ENCODE peak calls at places on chromosomes 2 and 18, in eight cellular contexts. M is astrocyte of the spinal cord, O is neural crest cell, Z is testis, J is stomach, Q is fibroblast of pulmonary artery, U is foreskin fibroblast, I is mucosa of descending colon. C is an unnamed sample.

GRCh38 chr18:37537868-37538525 is 27.6 kb downstream of the CELF4 start:
- DNase-seq in M (peak; percentile 46), O (peak; percentile 92), Z (peak; percentile 91), J (peak; percentile 78), Q (peak; percentile 71), U (peak; percentile 86), I (peak; percentile 80), C (peak; percentile 83)

GRCh38 chr2:10305715-10306114 is 3.0 kb downstream of the HPCAL1 start:
- DNase-seq in M (no peak), O (no peak), Z (peak; percentile 71), J (peak; percentile 44), Q (no peak), U (no peak), I (no peak), C (no peak)

GRCh38 chr2:211674715-211675114 is 863.9 kb downstream of the ERBB4 start:
- DNase-seq in M (no peak), O (no peak), Z (no peak), J (no peak), Q (no peak), U (no peak), I (peak; percentile 2), C (no peak)

GRCh38 chr2:54424555-54425163 is 31.5 kb upstream of the SPTBN1 start:
- DNase-seq in M (no peak), O (no peak), Z (no peak), J (no peak), Q (no peak), U (no peak), I (no peak), C (no peak)

GRCh38 chr18:10160251-10160650 is 246.4 kb downstream of the VAPA start:
- DNase-seq in M (no peak), O (no peak), Z (peak; percentile 74), J (no peak), Q (no peak), U (no peak), I (no peak), C (no peak)

GRCh38 chr18:14921547-14921946 is 173.6 kb downstream of the ANKRD30B start:
- DNase-seq in M (no peak), O (no peak), Z (no peak), J (no peak), Q (no peak), U (no peak), I (peak; percentile 59), C (no peak)

GRCh38 chr2:1162768-1163584 is 212.3 kb downstream of the SNTG2 start:
- DNase-seq in M (peak; percentile 25), O (no peak), Z (peak; percentile 27), J (no peak), Q (no peak), U (peak; percentile 37), I (no peak), C (no peak)

GRCh38 chr2:240789051-240789453 is 31.0 kb downstream of the KIF1A start:
- DNase-seq in M (no peak), O (no peak), Z (no peak), J (no peak), Q (no peak), U (no peak), I (no peak), C (no peak)

GRCh38 chr2:101622210-101622609 is 75.3 kb upstream of the MAP4K4 start:
- DNase-seq in M (no peak), O (no peak), Z (no peak), J (no peak), Q (no peak), U (no peak), I (no peak), C (no peak)

GRCh38 chr2:10845640-10846039 is 33.1 kb upstream of the PDIA6 start:
- DNase-seq in M (no peak), O (no peak), Z (no peak), J (no peak), Q (no peak), U (no peak), I (no peak), C (no peak)

GRCh38 chr2:235864746-235865535 is 303.2 kb downstream of the GBX2 start:
- DNase-seq in M (peak; percentile 23), O (no peak), Z (no peak), J (no peak), Q (peak; percentile 10), U (peak; percentile 72), I (no peak), C (no peak)

GRCh38 chr18:79537758-79538157 is 141.8 kb upstream of the CTDP1 start:
- DNase-seq in M (no peak), O (no peak), Z (no peak), J (no peak), Q (no peak), U (no peak), I (no peak), C (no peak)

GRCh38 chr2:146634256-146635068 is 1210.4 kb upstream of the ACVR2A start:
- DNase-seq in M (peak; percentile 80), O (no peak), Z (no peak), J (no peak), Q (peak; percentile 58), U (peak; percentile 36), I (no peak), C (no peak)

GRCh38 chr2:228613133-228613532 is 431.6 kb upstream of the SPHKAP start:
- DNase-seq in M (peak; percentile 82), O (no peak), Z (no peak), J (no peak), Q (peak; percentile 56), U (peak; percentile 98), I (no peak), C (no peak)

GRCh38 chr2:143110759-143111428 is 18.3 kb upstream of the ARHGAP15 start:
- DNase-seq in M (peak; percentile 73), O (peak; percentile 63), Z (peak; percentile 85), J (peak; percentile 64), Q (peak; percentile 76), U (peak; percentile 75), I (peak; percentile 71), C (peak; percentile 27)

GRCh38 chr2:70901235-70902066 is 34.2 kb upstream of the ATP6V1B1 start:
- DNase-seq in M (peak; percentile 37), O (peak; percentile 33), Z (no peak), J (no peak), Q (peak; percentile 48), U (peak; percentile 56), I (no peak), C (no peak)

GRCh38 chr2:134109725-134110124 is 144.1 kb upstream of the MGAT5 start:
- DNase-seq in M (no peak), O (no peak), Z (no peak), J (no peak), Q (no peak), U (no peak), I (no peak), C (no peak)

GRCh38 chr2:53755022-53755630 is 12.5 kb upstream of the CHAC2 start:
- DNase-seq in M (no peak), O (no peak), Z (no peak), J (peak; percentile 35), Q (peak; percentile 76), U (peak; percentile 63), I (peak; percentile 62), C (no peak)

GRCh38 chr2:1497122-1497611 is 83.9 kb downstream of the TPO start:
- DNase-seq in M (no peak), O (no peak), Z (no peak), J (no peak), Q (no peak), U (no peak), I (no peak), C (no peak)

GRCh38 chr2:134420256-134420655 is 166.4 kb downstream of the MGAT5 start:
- DNase-seq in M (no peak), O (no peak), Z (no peak), J (no peak), Q (no peak), U (no peak), I (no peak), C (no peak)

GRCh38 chr2:145721681-145722080 is 1201.8 kb upstream of the ZEB2 start:
- DNase-seq in M (no peak), O (no peak), Z (no peak), J (no peak), Q (no peak), U (no peak), I (no peak), C (no peak)

GRCh38 chr2:226030369-226031077 is 631.0 kb downstream of the NYAP2 start:
- DNase-seq in M (no peak), O (no peak), Z (no peak), J (no peak), Q (no peak), U (no peak), I (no peak), C (no peak)

GRCh38 chr2:167318581-167318980 is 430.3 kb downstream of the XIRP2 start:
- DNase-seq in M (peak; percentile 71), O (no peak), Z (no peak), J (no peak), Q (no peak), U (no peak), I (no peak), C (no peak)

GRCh38 chr2:73910873-73911547 is 15.7 kb upstream of the DGUOK start:
- DNase-seq in M (no peak), O (no peak), Z (no peak), J (no peak), Q (no peak), U (no peak), I (no peak), C (no peak)

GRCh38 chr2:147927053-147927588 is 82.3 kb downstream of the ACVR2A start:
- DNase-seq in M (no peak), O (no peak), Z (no peak), J (no peak), Q (no peak), U (peak; percentile 14), I (no peak), C (no peak)

GRCh38 chr2:58708565-58708964 is 467.4 kb upstream of the FANCL start:
- DNase-seq in M (no peak), O (no peak), Z (no peak), J (no peak), Q (no peak), U (no peak), I (no peak), C (no peak)
- TF ChIP-seq CTCF in M (no peak), O (no peak), Z (peak; percentile 12), J (no peak), Q (no peak), U (no peak), I (no peak), C (peak; percentile 32)

GRCh38 chr18:56202567-56203136 is 435.7 kb downstream of the TXNL1 start:
- DNase-seq in M (peak; percentile 45), O (no peak), Z (no peak), J (no peak), Q (no peak), U (no peak), I (no peak), C (no peak)
- TF ChIP-seq CTCF in M (no peak), O (no peak), Z (no peak), J (no peak), Q (no peak), U (no peak), I (no peak), C (no peak)

GRCh38 chr2:173355866-173356508 is 1.3 kb downstream of the CDCA7 start:
- DNase-seq in M (no peak), O (no peak), Z (peak; percentile 16), J (no peak), Q (peak; percentile 6), U (peak; percentile 3), I (peak; percentile 49), C (no peak)
- TF ChIP-seq CTCF in M (no peak), O (no peak), Z (no peak), J (no peak), Q (no peak), U (no peak), I (no peak), C (no peak)

DNA sequence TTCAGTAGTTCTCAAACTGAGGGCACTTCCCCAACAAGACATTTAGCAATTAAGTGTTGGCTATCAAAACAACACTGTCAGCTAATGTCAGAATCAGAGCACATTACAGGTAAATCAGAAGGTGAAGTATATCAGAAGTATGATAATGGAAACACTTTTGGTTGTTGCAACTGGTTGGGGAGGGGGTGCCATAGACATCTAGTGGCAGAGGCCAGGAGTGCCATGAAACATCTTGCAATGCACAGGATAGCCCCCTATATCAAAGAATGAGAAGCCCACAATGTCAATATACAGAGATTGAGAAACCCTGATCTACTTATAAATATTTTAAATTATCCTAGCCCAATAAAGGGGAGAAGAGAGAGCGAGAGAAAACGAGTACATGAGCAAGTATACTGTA is 4.9 kb upstream of the XPO1 start:
- DNase-seq in M (no peak), O (no peak), Z (no peak), J (no peak), Q (no peak), U (no peak), I (no peak), C (no peak)
- TF ChIP-seq CTCF in M (no peak), O (peak; percentile 28), Z (peak; percentile 13), J (no peak), Q (no peak), U (no peak), I (no peak), C (peak; percentile 29)